ENCODE peak calls at places on chromosomes 13 and 19, in seven cellular contexts. O is nephron progenitor cell, C is cardiac fibroblast, M is esophagus squamous epithelium, A is progenitor cell of endocrine pancreas, U is IMR-90, R is brain microvascular endothelial cell. E is an unnamed sample.

GRCh38 chr13:74338341-74338740 is 204.1 kb upstream of the KLF12 start:
- DNase-seq in O (no peak), C (no peak), M (no peak), A (no peak), U (no peak), R (no peak), E (no peak)

GRCh38 chr19:17450264-17451075 is 2.0 kb upstream of the TMEM221 start:
- DNase-seq in O (no peak), C (no peak), M (no peak), A (no peak), U (no peak), R (no peak), E (no peak)

GRCh38 chr13:48542138-48542537 is 9.3 kb upstream of the RCBTB2 start:
- DNase-seq in O (no peak), C (no peak), M (no peak), A (no peak), U (no peak), R (no peak), E (no peak)

GRCh38 chr19:49638360-49638759 is 1.6 kb downstream of the RRAS start:
- DNase-seq in O (peak; percentile 30), C (peak; percentile 34), M (no peak), A (no peak), U (no peak), R (no peak), E (no peak)

GRCh38 chr13:41917641-41918040 is 43.3 kb downstream of the VWA8 start:
- DNase-seq in O (no peak), C (peak; percentile 60), M (no peak), A (no peak), U (peak; percentile 88), R (peak; percentile 53), E (no peak)

GRCh38 chr13:23427342-23428182 is 5.9 kb downstream of the SACS start:
- DNase-seq in O (no peak), C (peak; percentile 86), M (no peak), A (no peak), U (peak; percentile 97), R (peak; percentile 73), E (no peak)

GRCh38 chr19:13881692-13882418 is 4.9 kb downstream of the NANOS3 start:
- DNase-seq in O (no peak), C (peak; percentile 46), M (no peak), A (no peak), U (peak; percentile 39), R (no peak), E (no peak)

GRCh38 chr19:12364391-12365093 is 941 bp downstream of the ZNF442 start:
- DNase-seq in O (peak; percentile 29), C (peak; percentile 26), M (no peak), A (no peak), U (peak; percentile 4), R (peak; percentile 1), E (no peak)

GRCh38 chr19:39941615-39942507 is 7.4 kb upstream of the FCGBP start:
- DNase-seq in O (no peak), C (peak; percentile 15), M (no peak), A (no peak), U (peak; percentile 38), R (peak; percentile 52), E (no peak)

GRCh38 chr13:23679214-23679613 is 109.0 kb downstream of the TNFRSF19 start:
- DNase-seq in O (no peak), C (no peak), M (no peak), A (no peak), U (peak; percentile 90), R (peak; percentile 59), E (no peak)

GRCh38 chr13:80571346-80572307 is 230.7 kb upstream of the SPRY2 start:
- DNase-seq in O (no peak), C (no peak), M (no peak), A (no peak), U (no peak), R (no peak), E (no peak)

GRCh38 chr19:57903298-57904174 is 12.9 kb downstream of the ZNF417 start:
- DNase-seq in O (no peak), C (peak; percentile 71), M (no peak), A (no peak), U (peak; percentile 53), R (no peak), E (no peak)
- TF ChIP-seq CTCF in O (peak; percentile 39), C (peak; percentile 48), M (peak; percentile 26), A (peak; percentile 66), U (peak; percentile 58), R (peak; percentile 39), E (peak; percentile 54)

GRCh38 chr13:28530729-28531194 is 35.8 kb upstream of the FLT1 start:
- DNase-seq in O (no peak), C (peak; percentile 39), M (no peak), A (no peak), U (no peak), R (no peak), E (no peak)
- TF ChIP-seq CTCF in O (no peak), C (peak; percentile 12), M (no peak), A (no peak), U (peak; percentile 14), R (peak; percentile 53), E (no peak)

GRCh38 chr19:35739275-35740107 is 2.8 kb downstream of the IGFLR1 start:
- DNase-seq in O (no peak), C (no peak), M (no peak), A (no peak), U (no peak), R (no peak), E (no peak)

GRCh38 chr19:35734889-35735288 is 7.4 kb downstream of the IGFLR1 start:
- DNase-seq in O (no peak), C (no peak), M (no peak), A (no peak), U (no peak), R (no peak), E (no peak)

GRCh38 chr19:35738887-35739229 is 3.4 kb downstream of the IGFLR1 start:
- DNase-seq in O (no peak), C (no peak), M (no peak), A (no peak), U (no peak), R (no peak), E (no peak)

GRCh38 chr19:35738021-35738886 is 4.0 kb downstream of the IGFLR1 start:
- DNase-seq in O (no peak), C (no peak), M (no peak), A (no peak), U (no peak), R (no peak), E (no peak)

GRCh38 chr19:35736913-35737886 is 5.1 kb downstream of the IGFLR1 start:
- DNase-seq in O (no peak), C (no peak), M (no peak), A (no peak), U (no peak), R (no peak), E (no peak)
- TF ChIP-seq CTCF in O (no peak), C (peak; percentile 19), M (no peak), A (peak; percentile 21), U (no peak), R (peak; percentile 21), E (peak; percentile 25)

DNA sequence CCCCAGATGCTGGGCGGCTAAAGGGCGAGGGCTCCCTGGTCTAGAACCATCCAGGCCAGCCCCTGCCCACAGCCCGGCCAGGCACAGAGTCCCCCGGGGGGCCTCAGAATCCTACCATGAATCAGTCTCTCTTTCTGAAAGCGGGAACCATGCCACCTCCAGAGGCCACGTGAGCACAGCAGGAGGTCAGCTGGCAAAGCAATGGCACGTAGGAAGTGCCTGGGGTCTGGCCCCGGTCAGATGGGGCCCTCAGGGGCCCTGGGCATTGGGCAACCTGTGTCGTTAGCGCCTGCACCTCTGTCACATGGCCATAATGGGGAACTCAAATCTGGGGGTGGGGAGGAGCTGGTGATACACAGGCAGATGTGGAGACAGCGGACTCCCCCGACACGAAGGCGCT is 8.8 kb downstream of the MFSD12 start:
- DNase-seq in O (no peak), C (no peak), M (no peak), A (no peak), U (no peak), R (no peak), E (no peak)
- TF ChIP-seq CTCF in O (no peak), C (no peak), M (no peak), A (no peak), U (no peak), R (no peak), E (no peak)

GRCh38 chr13:60260440-60260839 is 96.7 kb upstream of the DIAPH3 start:
- DNase-seq in O (no peak), C (no peak), M (no peak), A (no peak), U (no peak), R (no peak), E (no peak)
- TF ChIP-seq CTCF in O (no peak), C (no peak), M (no peak), A (peak; percentile 21), U (no peak), R (peak; percentile 25), E (no peak)

GRCh38 chr13:107202371-107203023 is 634.6 kb upstream of the ARGLU1 start:
- DNase-seq in O (no peak), C (peak; percentile 93), M (no peak), A (no peak), U (peak; percentile 61), R (peak; percentile 22), E (no peak)

GRCh38 chr13:107200491-107200890 is 632.6 kb upstream of the ARGLU1 start:
- DNase-seq in O (no peak), C (no peak), M (no peak), A (no peak), U (peak; percentile 67), R (no peak), E (no peak)

GRCh38 chr13:107208889-107209288 is 641.0 kb upstream of the ARGLU1 start:
- DNase-seq in O (no peak), C (no peak), M (no peak), A (no peak), U (no peak), R (no peak), E (no peak)

GRCh38 chr13:107205318-107206112 is 637.6 kb upstream of the ARGLU1 start:
- DNase-seq in O (peak; percentile 87), C (peak; percentile 75), M (no peak), A (peak; percentile 76), U (peak; percentile 66), R (peak; percentile 64), E (peak; percentile 87)

DNA sequence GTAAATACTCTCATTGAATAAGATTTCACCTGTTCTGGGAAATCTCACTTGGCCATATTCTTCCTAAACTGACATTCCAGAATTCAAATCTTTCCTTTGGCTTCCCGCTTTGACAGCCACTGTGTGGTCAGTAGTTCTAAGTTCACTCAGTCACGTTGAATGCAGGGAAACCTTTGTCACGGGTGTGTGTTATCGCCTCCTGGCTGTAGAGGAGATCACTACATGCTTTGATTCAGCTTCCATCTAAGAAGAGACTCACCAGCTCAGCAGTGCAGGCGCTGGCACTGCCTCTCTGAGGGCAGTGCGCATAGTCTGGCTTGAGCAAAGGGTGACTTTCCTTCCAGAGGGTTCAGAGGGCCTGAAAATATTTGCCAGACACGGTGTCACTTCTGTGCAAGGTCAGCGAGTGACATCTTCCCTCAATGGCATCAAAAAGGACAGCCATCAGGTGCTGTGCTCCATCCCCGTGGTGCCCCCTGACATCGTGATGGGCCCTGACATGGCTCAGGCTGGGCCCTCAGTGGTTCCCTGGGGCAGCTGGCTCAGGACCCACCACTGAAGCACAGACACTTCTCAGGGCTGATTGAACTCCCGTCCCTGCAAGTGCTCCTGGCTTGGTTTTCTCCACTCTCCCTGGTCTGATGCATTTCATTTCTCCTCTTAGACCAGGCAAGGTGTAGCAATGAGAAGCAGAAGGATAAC is 635.4 kb upstream of the ARGLU1 start:
- DNase-seq in O (peak; percentile 30), C (peak; percentile 28), M (no peak), A (no peak), U (no peak), R (peak; percentile 15), E (no peak)
- TF ChIP-seq CTCF in O (peak; percentile 51), C (peak; percentile 22), M (no peak), A (peak; percentile 60), U (no peak), R (peak; percentile 61), E (peak; percentile 44)